ENCODE peak calls at places on chromosomes 6 and 20, in ten cellular contexts. A, Z, J, Y, T, E, N, B, W and V are unnamed samples. For H3K36me3, the result is how much of the 10 kb centered on the place peaks cover.

GRCh38 chr6:111417181-111417585 is 65.8 kb downstream of the REV3L start:
- DNase-seq in J (no peak), T (peak), Y (no peak), W (no peak), Z (no peak), E (no peak), N (no peak), B (no peak), A (no peak), V (no peak)

GRCh38 chr6:82013561-82014275 is 233.8 kb downstream of the IBTK start:
- DNase-seq in A (peak), W (no peak), T (peak), Z (no peak), E (no peak), Y (no peak), B (no peak), N (no peak), J (no peak), V (no peak)

GRCh38 chr6:148423133-148423532 is 80.5 kb downstream of the SASH1 start:
- DNase-seq in N (no peak), B (no peak), J (no peak), A (no peak), Y (no peak), T (no peak), Z (no peak), W (no peak), E (no peak), V (no peak)

GRCh38 chr20:17210983-17211382 is 15.9 kb upstream of the PCSK2 start:
- DNase-seq in E (no peak), N (no peak), A (peak), W (no peak), Y (no peak), Z (no peak), B (no peak), J (no peak), T (no peak), V (peak)

GRCh38 chr6:26651382-26651781 is 8.2 kb downstream of the ZNF322 start:
- DNase-seq in T (no peak), Z (no peak), B (no peak), J (no peak), W (no peak), E (no peak), Y (no peak), A (no peak), N (no peak), V (no peak)

GRCh38 chr20:16082051-16082550 is 491.1 kb downstream of the KIF16B start:
- DNase-seq in T (no peak), A (no peak), B (no peak), W (no peak), J (no peak), Y (no peak), Z (no peak), N (no peak), E (no peak), V (no peak)

GRCh38 chr6:33914519-33915120 is 110.8 kb upstream of the MLN start:
- DNase-seq in N (no peak), T (no peak), Z (no peak), W (no peak), J (peak), A (no peak), B (peak), E (peak), Y (no peak), V (no peak)

GRCh38 chr6:115643762-115644161 is 416.9 kb downstream of the FRK start:
- DNase-seq in T (peak), Z (peak), Y (no peak), B (no peak), J (no peak), W (no peak), N (no peak), A (peak), E (no peak), V (peak)

GRCh38 chr6:1378224-1379025 is 11.0 kb upstream of the FOXF2 start:
- DNase-seq in N (no peak), W (no peak), J (no peak), T (no peak), E (no peak), Y (peak), B (no peak), A (no peak), Z (no peak), V (no peak)

GRCh38 chr6:131161987-131162386 is 26.7 kb downstream of the AKAP7 start:
- DNase-seq in J (no peak), T (no peak), E (no peak), Y (peak), N (no peak), W (no peak), Z (no peak), A (no peak), B (no peak), V (no peak)

GRCh38 chr20:49858076-49858565 is 45.5 kb downstream of the SLC9A8 start:
- DNase-seq in Y (no peak), A (no peak), N (no peak), B (no peak), J (no peak), T (no peak), E (no peak), W (no peak), Z (no peak), V (no peak)

GRCh38 chr6:146598785-146599405 is at the start of gene ADGB:
- DNase-seq in A (peak), E (no peak), Y (peak), W (no peak), J (peak), T (peak), B (no peak), Z (no peak), N (peak), V (no peak)

GRCh38 chr6:105326216-105326615 is 76.7 kb downstream of the PREP start:
- DNase-seq in N (peak), E (no peak), T (peak), J (no peak), Y (no peak), Z (peak), W (no peak), A (peak), B (no peak), V (no peak)

GRCh38 chr20:18041462-18041861 is 16.3 kb downstream of the OVOL2 start:
- DNase-seq in B (no peak), W (no peak), J (no peak), Y (no peak), Z (no peak), T (no peak), E (no peak), A (no peak), N (no peak), V (no peak)

GRCh38 chr20:47165376-47165865 is 191.1 kb downstream of the ZMYND8 start:
- DNase-seq in J (no peak), E (no peak), T (no peak), N (no peak), W (no peak), Y (no peak), A (no peak), Z (no peak), B (no peak), V (no peak)

GRCh38 chr6:138953451-138953850 is 34.6 kb downstream of the REPS1 start:
- DNase-seq in Y (no peak), N (no peak), B (no peak), A (peak), T (peak), W (no peak), Z (no peak), E (no peak), J (no peak), V (no peak)

GRCh38 chr20:60087563-60088105 is 129.4 kb downstream of the CDH26 start:
- DNase-seq in Z (no peak), Y (no peak), E (no peak), T (peak), A (no peak), B (no peak), N (no peak), W (no peak), J (peak), V (no peak)

GRCh38 chr6:22892452-22892851 is 323.1 kb downstream of the HDGFL1 start:
- DNase-seq in B (no peak), Z (no peak), N (peak), E (no peak), Y (no peak), J (no peak), W (no peak), T (peak), A (peak), V (peak)

GRCh38 chr6:75207211-75207984 is 1.5 kb upstream of the COL12A1 start:
- DNase-seq in N (no peak), Y (peak), B (no peak), A (no peak), W (no peak), T (peak), Z (no peak), J (peak), E (no peak), V (no peak)

GRCh38 chr20:19976595-19977372 is 40.4 kb upstream of the NAA20 start:
- DNase-seq in A (peak), B (no peak), W (peak), Y (peak), J (peak), Z (peak), N (peak), E (no peak), T (peak), V (peak)

GRCh38 chr6:165661416-165662001 is 1.5 kb downstream of the PDE10A start:
- DNase-seq in N (no peak), B (no peak), T (peak), A (no peak), J (no peak), Y (peak), W (no peak), E (no peak), Z (no peak), V (no peak)

GRCh38 chr6:33851959-33852358 is 48.2 kb upstream of the MLN start:
- DNase-seq in A (peak), J (no peak), W (no peak), T (peak), Z (peak), Y (peak), B (no peak), N (no peak), E (no peak), V (no peak)

GRCh38 chr6:158061361-158061708 is 79.7 kb downstream of the SYNJ2 start:
- DNase-seq in T (no peak), W (no peak), Z (no peak), E (no peak), Y (no peak), N (no peak), B (no peak), J (no peak), A (no peak), V (no peak)

GRCh38 chr6:98657764-98658163 is 176.6 kb upstream of the POU3F2 start:
- DNase-seq in E (peak), Y (peak), N (no peak), W (no peak), A (peak), Z (no peak), T (peak), B (no peak), J (no peak), V (peak)

GRCh38 chr20:36614781-36615557 is 9.4 kb downstream of the RAB5IF start:
- DNase-seq in J (no peak), T (no peak), Z (no peak), W (no peak), E (no peak), Y (no peak), A (no peak), N (no peak), B (no peak), V (no peak)

GRCh38 chr6:38723783-38724182 is 8.7 kb downstream of the DNAH8 start:
- DNase-seq in E (no peak), Z (no peak), W (no peak), B (no peak), J (no peak), N (no peak), T (no peak), Y (no peak), A (no peak), V (no peak)

GRCh38 chr20:50251992-50252491 is 61.4 kb downstream of the CEBPB start:
- DNase-seq in Y (no peak), W (no peak), Z (no peak), A (peak), E (no peak), T (no peak), B (no peak), J (no peak), N (peak), V (no peak)

GRCh38 chr20:15107952-15108351 is 770.5 kb upstream of the FLRT3 start:
- DNase-seq in W (no peak), Y (no peak), E (no peak), N (no peak), J (no peak), T (no peak), B (no peak), Z (no peak), A (no peak), V (no peak)

GRCh38 chr6:131231103-131231502 is 95.8 kb downstream of the AKAP7 start:
- DNase-seq in A (peak), Z (no peak), N (no peak), W (no peak), J (no peak), Y (no peak), B (no peak), T (peak), E (no peak), V (no peak)

GRCh38 chr6:38755874-38756273 is 40.8 kb downstream of the DNAH8 start:
- DNase-seq in A (peak), Y (no peak), E (no peak), T (no peak), B (no peak), N (no peak), Z (peak), W (no peak), J (no peak), V (no peak)

GRCh38 chr6:148577687-148578488 is 168.9 kb upstream of the UST start:
- DNase-seq in E (peak), N (no peak), Y (peak), W (no peak), J (peak), A (peak), T (peak), B (peak), Z (peak), V (no peak)

GRCh38 chr20:31868853-31869672 is 1.3 kb downstream of the DUSP15 start:
- DNase-seq in J (no peak), N (no peak), W (no peak), A (no peak), E (no peak), Y (no peak), B (no peak), T (no peak), Z (no peak), V (no peak)

GRCh38 chr20:41005361-41005729 is 23.3 kb upstream of the TOP1 start:
- DNase-seq in T (peak), N (peak), Y (no peak), B (no peak), W (peak), Z (peak), J (peak), A (peak), E (no peak), V (peak)

DNA sequence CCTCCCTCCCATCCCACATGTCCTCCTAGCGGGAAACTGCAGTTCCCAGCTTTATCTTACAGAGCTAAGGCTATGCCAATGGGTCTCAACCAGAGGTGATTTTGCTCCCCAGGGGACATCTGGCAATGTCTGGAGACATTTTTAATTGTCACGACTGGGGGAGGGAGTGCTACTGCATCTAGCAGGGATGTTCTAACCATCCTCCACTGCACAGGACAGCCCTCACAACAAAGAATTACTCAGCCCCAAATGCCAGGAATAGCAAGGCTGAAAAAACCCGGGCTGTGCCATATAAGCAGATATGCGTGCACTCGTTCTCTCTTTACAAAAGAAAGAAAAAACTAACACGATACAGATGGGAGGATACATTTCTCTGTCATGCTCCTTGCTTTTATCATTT is 8.5 kb downstream of the MRPS18A start:
- DNase-seq in W (no peak), E (no peak), B (no peak), Z (no peak), A (no peak), T (no peak), J (no peak), N (no peak), Y (no peak), V (no peak)
- H3K36me3 ChIP-seq in W (under half), E (half or more), B (half or more), Z (under half), A (half or more), T (under half), J (half or more), N (under half), Y (under half), V (under half)

DNA sequence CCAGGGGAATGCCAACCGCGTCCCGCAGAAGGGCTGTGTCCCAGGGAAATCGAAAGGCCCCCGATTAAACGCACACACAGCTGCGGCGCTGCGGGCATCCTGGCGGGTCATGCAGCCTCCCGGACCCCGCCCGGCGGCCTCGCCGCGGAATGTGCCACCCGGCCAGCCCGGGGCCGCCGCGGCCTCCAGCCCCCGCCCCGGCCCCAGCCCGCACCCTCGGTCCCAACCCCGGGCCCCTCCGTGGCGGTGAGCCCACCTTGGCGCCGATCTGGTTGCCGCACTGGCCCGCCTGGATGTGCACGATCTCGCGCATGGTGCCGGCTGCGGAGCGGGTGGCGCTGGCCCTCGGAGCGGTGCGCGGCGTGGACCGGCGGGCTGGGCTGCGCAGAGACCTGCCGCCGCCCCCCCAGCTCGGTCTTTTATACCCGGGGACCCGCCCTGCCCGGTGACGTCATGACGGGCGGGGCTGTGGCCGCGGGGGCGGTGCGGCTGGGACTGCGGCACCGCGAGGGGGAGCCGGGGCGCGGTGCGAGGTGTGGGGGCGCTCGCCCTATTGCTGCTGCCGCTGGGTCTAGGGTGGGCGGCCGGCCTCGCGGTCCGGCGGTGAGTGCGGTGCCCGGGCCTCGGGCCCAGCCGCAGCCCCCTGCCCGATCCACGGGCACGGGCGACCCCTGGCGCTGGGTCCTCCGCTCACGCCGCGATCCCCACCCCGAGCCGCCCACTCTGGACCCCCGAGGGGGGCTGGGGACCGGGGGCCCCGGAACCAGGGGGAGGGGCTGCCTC is at the start of gene TUBB2A:
- DNase-seq in Y (peak), W (no peak), A (peak), N (no peak), Z (peak), J (peak), T (peak), E (peak), B (peak), V (no peak)
- TF ChIP-seq CTCF in Y (peak), W (peak), A (peak), N (peak), Z (peak), J (peak), T (peak), E (peak), B (peak), V (no peak)

GRCh38 chr6:7899046-7899888 is 11.3 kb downstream of the TXNDC5 start:
- DNase-seq in E (peak), Z (no peak), T (no peak), N (no peak), Y (peak), W (no peak), A (peak), B (no peak), J (no peak), V (no peak)
- H3K36me3 ChIP-seq in E (half or more), Z (half or more), T (under half), N (under half), Y (under half), W (half or more), A (half or more), B (under half), J (half or more), V (under half)

DNA sequence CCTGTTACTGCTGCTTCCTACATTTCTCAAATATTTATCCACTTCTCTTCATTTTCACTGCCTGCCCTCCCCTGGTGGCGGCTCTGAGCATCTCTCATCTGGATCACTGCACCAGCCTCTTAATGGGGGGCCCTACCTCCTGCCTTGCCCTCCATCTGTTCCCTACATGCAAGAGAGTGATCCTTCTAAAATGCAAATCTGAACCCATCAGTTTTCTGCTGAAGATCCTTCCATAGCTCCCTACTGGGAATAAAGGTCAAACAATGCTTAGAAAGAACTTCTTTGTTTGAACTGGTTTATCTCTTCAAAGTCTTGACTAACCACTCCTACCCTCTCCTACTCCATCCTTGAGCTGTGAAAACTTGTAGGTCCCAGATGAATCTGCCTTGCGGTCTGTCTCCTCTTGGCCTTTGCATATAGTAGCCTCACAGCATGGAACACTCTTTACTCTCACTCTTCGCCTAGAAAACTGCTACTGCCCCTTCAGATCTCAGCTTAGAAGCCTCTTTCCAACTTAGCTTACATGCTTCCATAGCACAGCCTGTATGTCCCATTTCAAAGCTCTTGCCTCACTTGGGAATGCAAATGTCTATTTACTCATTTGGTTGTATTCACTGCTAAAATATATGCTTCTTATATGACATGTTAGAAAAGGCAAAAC is 119.3 kb downstream of the QRSL1 start:
- DNase-seq in N (no peak), J (no peak), T (no peak), A (no peak), W (no peak), Z (no peak), Y (no peak), E (no peak), B (no peak), V (no peak)
- TF ChIP-seq CTCF in N (no peak), J (no peak), T (no peak), A (peak), W (no peak), Z (peak), Y (peak), E (peak), B (no peak), V (peak)

GRCh38 chr20:62943396-62943795 is 5.4 kb downstream of the GID8 start:
- DNase-seq in Y (no peak), B (no peak), N (no peak), T (no peak), Z (no peak), A (no peak), J (no peak), E (no peak), W (no peak), V (no peak)
- H3K36me3 ChIP-seq in Y (under half), B (half or more), N (under half), T (under half), Z (under half), A (half or more), J (half or more), E (half or more), W (under half), V (under half)

GRCh38 chr6:27748662-27749061 is 163.5 kb downstream of the OR2B2 start:
- DNase-seq in B (no peak), N (no peak), T (no peak), A (no peak), W (no peak), Y (no peak), E (no peak), Z (no peak), J (no peak), V (no peak)
- TF ChIP-seq CTCF in B (no peak), N (no peak), T (no peak), A (no peak), W (no peak), Y (no peak), E (no peak), Z (no peak), J (no peak), V (no peak)

DNA sequence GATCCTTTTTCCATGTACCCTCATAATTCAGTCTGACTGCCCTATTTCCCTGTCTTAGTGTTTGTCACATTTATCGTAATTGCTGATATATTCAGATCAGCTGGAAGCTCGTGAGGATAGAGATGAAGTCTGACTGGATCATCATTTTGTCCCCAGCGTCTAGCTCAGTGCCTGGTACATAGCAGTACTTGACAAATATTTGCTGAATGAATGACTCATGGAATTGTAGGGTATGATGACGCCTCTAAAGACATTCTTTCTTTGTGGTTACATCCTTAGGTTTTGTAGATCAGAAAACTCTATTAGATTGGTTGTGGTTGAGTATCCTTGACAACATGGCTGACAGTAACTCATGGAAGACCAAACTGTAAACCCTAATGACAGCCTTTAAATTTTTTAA is 68.9 kb downstream of the MTHFD1L start:
- DNase-seq in Z (no peak), A (peak), N (peak), J (no peak), W (no peak), Y (no peak), E (no peak), B (no peak), T (peak), V (peak)
- H3K36me3 ChIP-seq in Z (under half), A (under half), N (under half), J (under half), W (under half), Y (under half), E (half or more), B (under half), T (under half), V (under half)